ENCODE peak calls at places on chromosome 19, in eight cellular contexts. Z is cardiac muscle cell; U is WERI-Rb-1; N is mesendoderm; K is Peyer's patch; I is effector memory CD4-positive, alpha-beta T cell; O is CD4-positive, alpha-beta T cell; T is AG04450. J is an unnamed sample.
A peak's percentile ranks its signal among the peaks of the same experiment; 100 is the strongest.

GRCh38 chr19:13033819-13034611 is 38.7 kb downstream of the NFIX start:
- DNase-seq in Z (peak; percentile 41), U (peak; percentile 69), N (peak; percentile 77), K (peak; percentile 88), I (no peak), O (no peak), T (no peak), J (peak; percentile 73)

GRCh38 chr19:45475537-45476348 is 7.9 kb downstream of the FOSB start:
- DNase-seq in Z (no peak), U (no peak), N (no peak), K (no peak), I (no peak), O (no peak), T (no peak), J (no peak)

GRCh38 chr19:30069535-30070197 is 127.6 kb downstream of the URI1 start:
- DNase-seq in Z (no peak), U (peak; percentile 40), N (no peak), K (peak; percentile 5), I (no peak), O (no peak), T (no peak), J (no peak)

GRCh38 chr19:8001651-8001994 is 3.8 kb downstream of the ELAVL1 start:
- DNase-seq in Z (no peak), U (no peak), N (no peak), K (no peak), I (no peak), O (no peak), T (no peak), J (no peak)

GRCh38 chr19:19388568-19389555 is 16.6 kb upstream of the GATAD2A start:
- DNase-seq in Z (no peak), U (no peak), N (peak; percentile 30), K (no peak), I (no peak), O (no peak), T (no peak), J (no peak)

GRCh38 chr19:8302357-8302691 is 5.8 kb downstream of the CD320 start:
- DNase-seq in Z (no peak), U (peak; percentile 89), N (no peak), K (no peak), I (no peak), O (no peak), T (no peak), J (no peak)

GRCh38 chr19:49125025-49125731 is 5.8 kb downstream of the PPFIA3 start:
- DNase-seq in Z (no peak), U (peak; percentile 70), N (no peak), K (peak; percentile 88), I (no peak), O (no peak), T (no peak), J (no peak)

GRCh38 chr19:2982983-2983350 is 5.6 kb downstream of the TLE6 start:
- DNase-seq in Z (peak; percentile 42), U (peak; percentile 63), N (no peak), K (peak; percentile 65), I (no peak), O (no peak), T (peak; percentile 61), J (peak; percentile 62)

GRCh38 chr19:1239796-1240737 is 1.5 kb upstream of the ATP5F1D start:
- DNase-seq in Z (peak; percentile 94), U (peak; percentile 91), N (peak; percentile 92), K (peak; percentile 83), I (peak; percentile 87), O (peak; percentile 87), T (peak; percentile 68), J (peak; percentile 87)

GRCh38 chr19:13669780-13670355 is 94.5 kb upstream of the MRI1 start:
- DNase-seq in Z (no peak), U (no peak), N (no peak), K (no peak), I (no peak), O (no peak), T (no peak), J (no peak)

GRCh38 chr19:29966594-29967249 is 24.7 kb downstream of the URI1 start:
- DNase-seq in Z (peak; percentile 15), U (no peak), N (peak; percentile 14), K (no peak), I (no peak), O (no peak), T (no peak), J (no peak)

GRCh38 chr19:54315956-54316355 is 3.0 kb upstream of the LILRA5 start:
- DNase-seq in Z (no peak), U (no peak), N (no peak), K (no peak), I (no peak), O (no peak), T (no peak), J (no peak)

GRCh38 chr19:2680808-2681207 is 21.7 kb downstream of the GNG7 start:
- DNase-seq in Z (no peak), U (no peak), N (no peak), K (no peak), I (no peak), O (no peak), T (no peak), J (no peak)

GRCh38 chr19:7731615-7732014 is 295 bp downstream of the CLEC4G start:
- DNase-seq in Z (no peak), U (no peak), N (no peak), K (no peak), I (no peak), O (no peak), T (no peak), J (no peak)

GRCh38 chr19:40510526-40511115 is 43.8 kb downstream of the SPTBN4 start:
- DNase-seq in Z (no peak), U (no peak), N (no peak), K (no peak), I (no peak), O (no peak), T (no peak), J (no peak)

GRCh38 chr19:4554717-4555116 is 4.8 kb downstream of the SEMA6B start:
- DNase-seq in Z (no peak), U (no peak), N (no peak), K (no peak), I (no peak), O (no peak), T (no peak), J (no peak)

GRCh38 chr19:31338069-31338767 is 11.0 kb downstream of the TSHZ3 start:
- DNase-seq in Z (peak; percentile 79), U (peak; percentile 78), N (peak; percentile 91), K (no peak), I (no peak), O (no peak), T (no peak), J (no peak)

GRCh38 chr19:4976412-4977298 is 7.7 kb downstream of the KDM4B start:
- DNase-seq in Z (no peak), U (no peak), N (peak; percentile 82), K (no peak), I (no peak), O (no peak), T (peak; percentile 91), J (peak; percentile 76)

GRCh38 chr19:52336976-52337375 is 933 bp downstream of the ZNF610 start:
- DNase-seq in Z (no peak), U (peak; percentile 53), N (peak; percentile 39), K (no peak), I (no peak), O (no peak), T (no peak), J (no peak)

GRCh38 chr19:52336117-52336811 is at the start of gene ZNF610:
- DNase-seq in Z (peak; percentile 90), U (peak; percentile 93), N (peak; percentile 81), K (peak; percentile 91), I (peak; percentile 64), O (peak; percentile 85), T (peak; percentile 69), J (peak; percentile 65)

GRCh38 chr19:52331757-52332156 is 4.3 kb upstream of the ZNF610 start:
- DNase-seq in Z (no peak), U (no peak), N (peak; percentile 57), K (no peak), I (no peak), O (no peak), T (no peak), J (no peak)

DNA sequence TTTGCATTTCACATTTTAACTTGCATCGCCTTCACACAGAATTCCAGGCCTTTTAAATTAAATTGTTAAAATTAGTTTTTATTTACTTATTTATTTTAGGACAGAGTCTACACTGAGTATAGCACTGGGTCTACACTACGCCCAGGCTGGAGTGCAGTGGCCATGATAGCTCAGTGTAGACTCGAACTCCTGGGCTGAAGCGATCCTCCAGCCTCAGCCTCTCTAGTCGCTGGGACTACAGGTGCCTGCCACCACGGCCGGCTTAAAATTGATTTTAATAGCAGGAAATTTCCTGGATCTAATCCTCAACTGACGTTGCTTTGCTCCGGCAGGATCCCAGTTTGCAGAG is 301 bp upstream of the ZNF610 start:
- DNase-seq in Z (no peak), U (no peak), N (no peak), K (no peak), I (no peak), O (no peak), T (no peak), J (no peak)
- H3K27ac ChIP-seq in Z (peak overlapping the region; percentile 92), U (peak overlapping the region; percentile 98), N (no peak overlapping the region), K (peak overlapping the region; percentile 61), I (no peak overlapping the region), O (peak overlapping the region; percentile 69), T (peak overlapping the region; percentile 21), J (no peak overlapping the region)

GRCh38 chr19:33796164-33797100 is at the start of gene KCTD15:
- DNase-seq in Z (peak; percentile 74), U (peak; percentile 64), N (peak; percentile 84), K (peak; percentile 65), I (no peak), O (no peak), T (no peak), J (no peak)

GRCh38 chr19:33798701-33799111 is 2.0 kb downstream of the KCTD15 start:
- DNase-seq in Z (peak; percentile 35), U (peak; percentile 44), N (peak; percentile 63), K (no peak), I (no peak), O (no peak), T (no peak), J (no peak)

GRCh38 chr19:33794578-33795369 is 1.9 kb upstream of the KCTD15 start:
- DNase-seq in Z (no peak), U (peak; percentile 38), N (peak; percentile 52), K (no peak), I (no peak), O (no peak), T (no peak), J (no peak)

GRCh38 chr19:33797821-33798633 is 1.4 kb downstream of the KCTD15 start:
- DNase-seq in Z (peak; percentile 81), U (peak; percentile 86), N (peak; percentile 77), K (peak; percentile 80), I (peak; percentile 10), O (no peak), T (no peak), J (no peak)

GRCh38 chr19:33795370-33796163 is 1.1 kb upstream of the KCTD15 start:
- DNase-seq in Z (peak; percentile 95), U (peak; percentile 86), N (peak; percentile 94), K (peak; percentile 86), I (peak; percentile 16), O (peak; percentile 23), T (no peak), J (peak; percentile 82)
- H3K27ac ChIP-seq in Z (peak overlapping the region; percentile 98), U (peak overlapping the region; percentile 100), N (peak overlapping the region; percentile 99), K (peak overlapping the region; percentile 92), I (peak overlapping the region; percentile 18), O (no peak overlapping the region), T (peak overlapping the region; percentile 80), J (peak overlapping the region; percentile 97)

GRCh38 chr19:38655148-38655824 is 7.8 kb downstream of the ACTN4 start:
- DNase-seq in Z (no peak), U (no peak), N (no peak), K (no peak), I (no peak), O (no peak), T (no peak), J (no peak)
- H3K27ac ChIP-seq in Z (peak overlapping the region; percentile 78), U (peak overlapping the region; percentile 80), N (no peak overlapping the region), K (peak overlapping the region; percentile 95), I (no peak overlapping the region), O (no peak overlapping the region), T (peak overlapping the region; percentile 58), J (peak overlapping the region; percentile 70)

GRCh38 chr19:46946090-46946489 is 73.5 kb upstream of the NPAS1 start:
- DNase-seq in Z (no peak), U (no peak), N (no peak), K (no peak), I (no peak), O (no peak), T (no peak), J (no peak)
- H3K27ac ChIP-seq in Z (peak overlapping the region; percentile 91), U (no peak overlapping the region), N (no peak overlapping the region), K (peak overlapping the region; percentile 92), I (no peak overlapping the region), O (no peak overlapping the region), T (peak overlapping the region; percentile 39), J (no peak overlapping the region)

J was measured in RWPE1.